ENCODE peak calls at places on chromosomes 2 and 18, in five cellular contexts. F is substantia nigra, H is H54, N is NCI-H1436, J is heart left ventricle. K is an unnamed sample.

GRCh38 chr2:27446057-27446456 is 3.9 kb downstream of the KRTCAP3 start:
- DNase-seq in N (no peak), J (no peak), F (no peak), H (no peak), K (no peak)

GRCh38 chr2:219060821-219061791 is at the start of gene IHH:
- DNase-seq in N (no peak), H (no peak), F (no peak), J (no peak), K (peak; percentile 62)

GRCh38 chr18:50806208-50806616 is 13.6 kb downstream of the MRO start:
- DNase-seq in N (no peak), H (no peak), J (peak; percentile 64), F (peak; percentile 4), K (peak; percentile 81)

GRCh38 chr2:237465515-237466227 is 21.4 kb upstream of the MLPH start:
- DNase-seq in J (no peak), F (no peak), N (no peak), H (peak; percentile 74), K (peak; percentile 64)

GRCh38 chr2:206063635-206064034 is 22.3 kb downstream of the INO80D start:
- DNase-seq in F (no peak), H (no peak), J (no peak), N (no peak), K (no peak)

GRCh38 chr2:105802587-105802986 is 57.9 kb downstream of the NCK2 start:
- DNase-seq in N (no peak), F (no peak), J (no peak), H (no peak), K (no peak)

GRCh38 chr2:217664761-217665160 is 338.0 kb downstream of the TNS1 start:
- DNase-seq in J (no peak), F (no peak), N (no peak), H (no peak), K (no peak)

GRCh38 chr18:63887424-63887823 is at the start of gene SERPINB2:
- DNase-seq in N (no peak), J (no peak), F (no peak), H (no peak), K (no peak)

GRCh38 chr2:156321243-156321904 is 11.1 kb downstream of the NR4A2 start:
- DNase-seq in F (no peak), J (peak; percentile 28), N (no peak), H (no peak), K (no peak)

GRCh38 chr2:196987654-196988364 is 61.3 kb upstream of the PGAP1 start:
- DNase-seq in J (no peak), N (peak; percentile 79), F (no peak), H (peak; percentile 51), K (peak; percentile 74)

GRCh38 chr2:147045113-147045512 is 799.7 kb upstream of the ACVR2A start:
- DNase-seq in J (no peak), F (no peak), H (no peak), N (peak; percentile 10), K (peak; percentile 76)

GRCh38 chr2:151043484-151043883 is 218.2 kb downstream of the RBM43 start:
- DNase-seq in H (peak; percentile 22), N (no peak), J (no peak), F (no peak), K (no peak)

GRCh38 chr2:168752361-168752760 is 50.1 kb upstream of the NOSTRIN start:
- DNase-seq in J (peak; percentile 48), H (no peak), F (no peak), N (no peak), K (no peak)

GRCh38 chr2:191165190-191165643 is 14.4 kb upstream of the STAT4 start:
- DNase-seq in F (no peak), J (no peak), N (peak; percentile 38), H (no peak), K (no peak)

GRCh38 chr18:57792741-57793629 is 10.1 kb downstream of the ATP8B1 start:
- DNase-seq in H (no peak), N (no peak), F (no peak), J (no peak), K (no peak)

GRCh38 chr2:65045651-65046050 is 10.6 kb upstream of the CEP68 start:
- DNase-seq in J (no peak), F (no peak), N (no peak), H (no peak), K (peak; percentile 96)

GRCh38 chr2:127048969-127049897 is 57.7 kb downstream of the BIN1 start:
- DNase-seq in F (no peak), H (no peak), J (peak; percentile 14), N (no peak), K (no peak)

GRCh38 chr2:170221317-170222288 is 43.7 kb downstream of the MYO3B start:
- DNase-seq in N (no peak), F (no peak), J (no peak), H (no peak), K (no peak)

GRCh38 chr2:182228073-182228473 is 198.8 kb downstream of the PDE1A start:
- DNase-seq in N (peak; percentile 85), H (no peak), J (no peak), F (no peak), K (no peak)

GRCh38 chr2:152766908-152767307 is 48.5 kb downstream of the ARL6IP6 start:
- DNase-seq in N (no peak), H (no peak), J (no peak), F (no peak), K (no peak)

GRCh38 chr2:103789716-103790085 is 1027.9 kb downstream of the TMEM182 start:
- DNase-seq in N (no peak), J (no peak), F (no peak), H (no peak), K (no peak)

GRCh38 chr18:3605562-3606443 is 155.8 kb downstream of the TGIF1 start:
- DNase-seq in J (no peak), N (no peak), H (no peak), F (no peak), K (peak; percentile 63)

GRCh38 chr2:100365434-100365833 is 43.1 kb upstream of the LONRF2 start:
- DNase-seq in J (no peak), F (no peak), N (no peak), H (no peak), K (no peak)

GRCh38 chr18:9742588-9743131 is 34.6 kb downstream of the RAB31 start:
- DNase-seq in N (no peak), H (no peak), F (no peak), J (no peak), K (peak; percentile 85)

GRCh38 chr2:165778653-165779451 is 15.2 kb downstream of the GALNT3 start:
- DNase-seq in J (no peak), F (no peak), H (no peak), N (no peak), K (no peak)

GRCh38 chr2:127320067-127320466 is 26.1 kb upstream of the ERCC3 start:
- DNase-seq in H (no peak), J (no peak), N (no peak), F (no peak), K (no peak)

GRCh38 chr2:127906206-127906926 is 20.6 kb upstream of the AMMECR1L start:
- DNase-seq in N (no peak), H (peak; percentile 26), F (no peak), J (no peak), K (no peak)

GRCh38 chr2:149008381-149008780 is 30.1 kb upstream of the LYPD6B start:
- DNase-seq in H (no peak), F (no peak), N (no peak), J (no peak), K (no peak)

GRCh38 chr2:63698825-63699548 is 110.2 kb downstream of the MDH1 start:
- DNase-seq in N (no peak), J (peak; percentile 50), H (peak; percentile 54), F (no peak), K (peak; percentile 98)

GRCh38 chr2:96116879-96117533 is 635 bp upstream of the ADRA2B start:
- DNase-seq in H (no peak), J (peak; percentile 62), N (peak; percentile 60), F (no peak), K (peak; percentile 77)

GRCh38 chr2:8761529-8762164 is 75.8 kb downstream of the KIDINS220 start:
- DNase-seq in N (peak; percentile 30), F (no peak), J (no peak), H (peak; percentile 8), K (no peak)

GRCh38 chr2:12844511-12844910 is 127.8 kb downstream of the TRIB2 start:
- DNase-seq in H (no peak), F (no peak), J (peak; percentile 83), N (no peak), K (no peak)

GRCh38 chr2:14524803-14525080 is 107.8 kb upstream of the LRATD1 start:
- DNase-seq in H (no peak), F (no peak), J (no peak), N (no peak), K (no peak)

GRCh38 chr2:233093721-233094120 is 33.6 kb downstream of the INPP5D start:
- DNase-seq in N (no peak), J (no peak), F (no peak), H (no peak), K (peak; percentile 18)

GRCh38 chr2:227324671-227325055 is 388 bp upstream of the MFF start:
- DNase-seq in J (no peak), F (no peak), H (peak; percentile 29), N (no peak), K (no peak)

GRCh38 chr2:45643095-45643494 is 8.4 kb upstream of the PRKCE start:
- DNase-seq in F (no peak), H (no peak), N (no peak), J (no peak), K (no peak)

GRCh38 chr2:46643493-46643892 is 164.1 kb downstream of the TMEM247 start:
- DNase-seq in H (no peak), N (no peak), F (no peak), J (no peak), K (no peak)

GRCh38 chr2:238141541-238142318 is 3.3 kb downstream of the KLHL30 start:
- DNase-seq in N (no peak), F (no peak), H (peak; percentile 79), J (peak; percentile 47), K (no peak)

GRCh38 chr18:76558881-76559667 is 64.0 kb upstream of the ZNF516 start:
- DNase-seq in F (no peak), N (no peak), H (no peak), J (no peak), K (peak; percentile 44)

K was measured in islet precursor cell.